ENCODE peak calls at places on chromosome 22, in five cellular contexts. V is A549, P is upper lobe of left lung, K is HCT116, T is erythroblast. F is an unnamed sample.
A peak's percentile ranks its signal among the peaks of the same experiment; 100 is the strongest.

GRCh38 chr22:45549739-45550138 is 47.1 kb downstream of the FBLN1 start:
- DNase-seq in V (no peak), T (no peak), K (no peak), P (no peak), F (no peak)

GRCh38 chr22:45918455-45919370 is 58.2 kb downstream of the WNT7B start:
- DNase-seq in T (no peak), P (no peak), K (no peak), V (peak; percentile 85), F (no peak)

GRCh38 chr22:17590586-17590985 is 27.3 kb downstream of the SLC25A18 start:
- DNase-seq in V (no peak), T (no peak), P (no peak), K (no peak), F (no peak)

GRCh38 chr22:33871935-33872334 is 48.3 kb downstream of the LARGE1 start:
- DNase-seq in K (no peak), P (no peak), V (peak; percentile 4), T (no peak), F (no peak)

GRCh38 chr22:22168941-22169867 is 75.4 kb upstream of the VPREB1 start:
- DNase-seq in V (no peak), P (no peak), K (no peak), T (no peak), F (no peak)

GRCh38 chr22:21707677-21708076 is 27.9 kb downstream of the YPEL1 start:
- DNase-seq in K (no peak), V (no peak), T (peak; percentile 38), P (no peak), F (no peak)

GRCh38 chr22:26891431-26891830 is 234.0 kb downstream of the MIAT start:
- DNase-seq in P (no peak), T (no peak), K (no peak), V (no peak), F (no peak)

GRCh38 chr22:26817926-26818325 is 160.5 kb downstream of the MIAT start:
- DNase-seq in P (no peak), V (no peak), K (no peak), T (no peak), F (no peak)

GRCh38 chr22:47289316-47289985 is 527.0 kb downstream of the TBC1D22A start:
- DNase-seq in P (peak; percentile 17), T (no peak), K (no peak), V (no peak), F (no peak)

GRCh38 chr22:32476286-32476685 is 1.7 kb downstream of the FBXO7 start:
- DNase-seq in V (no peak), K (no peak), T (peak; percentile 43), P (no peak), F (no peak)

GRCh38 chr22:46660604-46661201 is 40.5 kb downstream of the GRAMD4 start:
- DNase-seq in K (no peak), T (peak; percentile 64), P (no peak), V (no peak), F (no peak)

GRCh38 chr22:17260950-17261349 is 41.7 kb upstream of the ADA2 start:
- DNase-seq in V (no peak), K (no peak), T (no peak), P (no peak), F (no peak)

GRCh38 chr22:38069372-38070249 is 12.4 kb downstream of the PICK1 start:
- DNase-seq in K (no peak), V (peak; percentile 45), T (peak; percentile 17), P (no peak), F (no peak)

GRCh38 chr22:50694099-50694498 is 21.5 kb downstream of the SHANK3 start:
- DNase-seq in V (no peak), T (no peak), P (no peak), K (no peak), F (no peak)

GRCh38 chr22:23100124-23100801 is 29.9 kb downstream of the GNAZ start:
- DNase-seq in V (no peak), T (no peak), K (no peak), P (no peak), F (no peak)

GRCh38 chr22:44237290-44237689 is 56.6 kb downstream of the PARVG start:
- DNase-seq in P (no peak), V (no peak), T (no peak), K (no peak), F (no peak)

GRCh38 chr22:26768986-26769385 is 111.6 kb downstream of the MIAT start:
- DNase-seq in P (no peak), T (no peak), V (no peak), K (no peak), F (no peak)

GRCh38 chr22:45400046-45400445 is 13.4 kb downstream of the SMC1B start:
- DNase-seq in V (no peak), K (no peak), T (no peak), P (no peak), F (no peak)

GRCh38 chr22:35781898-35782297 is 64.2 kb downstream of the APOL5 start:
- DNase-seq in K (no peak), T (no peak), P (no peak), V (no peak), F (no peak)

GRCh38 chr22:46068908-46069481 is 81.3 kb upstream of the PPARA start:
- DNase-seq in V (no peak), P (peak; percentile 23), K (no peak), T (no peak), F (no peak)

GRCh38 chr22:46077669-46078099 is 72.6 kb upstream of the PPARA start:
- DNase-seq in V (no peak), K (no peak), T (no peak), P (peak; percentile 25), F (no peak)

GRCh38 chr22:25853902-25854301 is 111.9 kb downstream of the MYO18B start:
- DNase-seq in T (no peak), K (peak; percentile 6), P (no peak), V (peak; percentile 19), F (no peak)

GRCh38 chr22:38925571-38926041 is 31.8 kb upstream of the APOBEC3A start:
- DNase-seq in P (no peak), K (no peak), V (no peak), T (no peak), F (no peak)

GRCh38 chr22:35629406-35630234 is 12.5 kb upstream of the MB start:
- DNase-seq in K (peak; percentile 87), P (peak; percentile 61), V (peak; percentile 93), T (no peak), F (peak; percentile 59)

GRCh38 chr22:28656156-28656555 is 23.5 kb downstream of the TTC28 start:
- DNase-seq in K (no peak), V (no peak), P (no peak), T (no peak), F (no peak)

GRCh38 chr22:44458044-44459020 is 39.7 kb downstream of the RTL6 start:
- DNase-seq in P (no peak), K (no peak), V (no peak), T (no peak), F (no peak)

DNA sequence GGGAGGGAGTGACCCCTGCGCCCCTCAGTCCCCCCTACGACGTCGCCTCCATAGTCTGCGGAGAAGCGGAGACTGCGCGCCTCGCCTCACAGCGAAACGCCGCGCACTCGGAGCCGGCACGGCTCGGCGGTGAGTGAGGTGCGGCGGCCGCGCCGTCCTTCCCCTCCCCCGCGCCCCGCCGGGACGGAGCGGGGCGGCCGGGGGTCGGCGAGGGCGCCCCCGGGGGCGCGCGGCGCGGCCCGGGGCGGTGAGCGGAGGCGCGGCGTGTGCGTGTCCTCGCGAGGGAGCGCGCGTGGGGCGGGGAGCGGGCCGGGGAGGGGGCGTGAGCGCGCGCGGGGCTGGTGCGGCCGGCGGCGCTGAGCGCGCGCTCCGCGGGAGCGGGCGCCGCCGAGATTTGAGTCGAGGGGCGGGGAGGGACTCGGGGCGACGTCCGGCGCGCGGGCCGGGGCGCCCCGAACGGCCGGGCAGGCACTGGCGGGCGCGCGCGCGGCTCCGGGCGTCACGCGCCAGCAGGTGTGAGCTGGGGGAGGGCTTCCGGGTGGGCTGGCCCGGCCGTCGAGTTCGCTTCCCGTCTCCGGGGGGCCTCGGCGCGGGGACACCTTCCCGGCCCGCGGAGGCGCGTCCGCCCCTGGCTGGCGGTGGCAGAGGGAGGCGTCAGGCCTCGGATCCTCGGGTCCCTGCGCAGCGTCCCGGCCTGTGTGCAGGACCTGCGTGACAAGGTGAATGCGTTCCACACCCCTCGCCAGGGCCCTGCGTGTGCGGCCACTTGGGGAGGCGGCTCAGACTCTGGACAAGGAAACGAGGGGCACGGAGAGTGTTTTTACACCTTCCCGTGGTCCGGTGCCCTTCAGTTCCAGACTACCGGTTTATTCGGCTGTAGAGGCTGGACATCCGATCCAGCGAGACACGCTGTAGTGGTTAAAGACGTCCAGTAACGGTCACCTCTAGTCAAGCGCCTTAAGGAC is 50.4 kb downstream of the FAM83F start:
- DNase-seq in V (peak; percentile 25), K (no peak), P (peak; percentile 65), T (peak; percentile 57), F (peak; percentile 49)
- TF ChIP-seq POLR2A in V (peak; percentile 21), K (no peak), P (no peak), T (no peak), F (peak; percentile 22)

DNA sequence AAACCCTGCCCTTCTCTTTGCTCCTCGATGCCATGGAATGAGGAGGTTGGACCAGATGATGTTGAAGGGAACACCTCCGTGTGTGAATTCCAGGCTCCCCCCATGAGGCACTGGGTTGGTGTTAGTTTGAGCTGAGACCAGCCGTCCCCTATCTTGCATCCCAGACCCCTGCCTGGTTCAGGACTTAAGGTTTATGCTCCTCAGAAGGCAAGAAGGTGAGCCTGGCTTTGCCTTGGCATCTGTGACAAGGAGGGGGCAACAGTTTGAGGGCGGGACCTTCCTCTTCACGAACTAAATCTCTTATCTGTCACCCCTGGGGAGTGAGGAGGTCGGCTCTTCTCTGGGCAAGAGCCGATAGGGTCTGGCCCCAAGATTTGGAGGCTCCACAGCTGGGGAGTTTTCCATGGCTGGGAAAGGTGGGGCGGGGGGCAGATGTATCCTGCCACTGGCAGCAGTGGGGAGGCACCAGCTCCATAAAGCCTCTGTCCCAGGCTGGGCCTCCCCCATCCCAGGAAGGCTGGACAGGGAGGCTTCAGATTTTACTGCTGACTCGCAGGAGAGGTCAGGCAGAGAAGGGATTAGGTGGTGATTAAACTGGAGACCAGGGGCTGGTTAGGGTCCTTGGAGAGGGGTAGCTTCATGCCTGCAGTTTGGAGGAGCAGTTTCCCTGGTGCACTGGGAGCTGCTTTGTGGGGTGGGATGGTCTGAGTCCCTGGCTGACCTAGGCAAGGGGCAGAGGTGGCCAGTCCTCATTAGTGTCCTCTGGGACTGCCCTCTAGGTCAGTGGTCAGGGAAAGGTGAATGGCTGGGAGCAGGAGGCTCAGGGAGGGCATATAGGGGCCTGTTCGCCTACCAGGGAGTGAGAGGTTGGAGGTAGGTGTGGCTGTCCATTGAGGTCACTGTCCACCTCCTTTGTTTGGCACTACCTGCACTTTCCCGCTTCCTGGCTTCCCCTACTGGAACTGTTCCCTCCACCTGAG is 1.1 kb downstream of the SEC14L2 start:
- DNase-seq in T (peak; percentile 70), P (no peak), K (no peak), V (no peak), F (no peak)
- TF ChIP-seq POLR2A in T (peak; percentile 41), P (no peak), K (no peak), V (no peak), F (no peak)

GRCh38 chr22:41397143-41397811 is 15.5 kb downstream of the TEF start:
- DNase-seq in T (no peak), P (no peak), K (no peak), V (no peak), F (no peak)
- TF ChIP-seq POLR2A in T (no peak), P (no peak), K (no peak), V (no peak), F (no peak)

GRCh38 chr22:36950797-36951590 is 37.6 kb downstream of the CSF2RB start:
- DNase-seq in K (no peak), T (no peak), V (no peak), P (peak; percentile 14), F (no peak)
- TF ChIP-seq POLR2A in K (no peak), T (no peak), V (no peak), P (no peak), F (no peak)

F was measured in H54.